ENCODE peak calls at places on chromosome 15, in five cellular contexts. P, K, W, E and C are unnamed samples.

GRCh38 chr15:77013786-77014136 is 18.8 kb downstream of the PSTPIP1 start:
- ATAC-seq in E (peak), W (no peak), K (peak), P (peak), C (peak)

GRCh38 chr15:89766357-89767311 is 9.5 kb upstream of the MESP2 start:
- ATAC-seq in E (no peak), K (no peak), W (no peak), P (no peak), C (no peak)

GRCh38 chr15:29309139-29309538 is 39.5 kb upstream of the NSMCE3 start:
- ATAC-seq in W (no peak), E (no peak), K (no peak), P (no peak), C (no peak)

GRCh38 chr15:85780586-85780985 is 14.1 kb downstream of the KLHL25 start:
- ATAC-seq in E (no peak), K (no peak), W (no peak), P (no peak), C (no peak)

GRCh38 chr15:80615783-80616391 is 79.2 kb upstream of the ABHD17C start:
- ATAC-seq in K (no peak), P (no peak), E (no peak), W (peak), C (no peak)

GRCh38 chr15:67178569-67179210 is 75.8 kb downstream of the AAGAB start:
- ATAC-seq in P (no peak), W (peak), E (no peak), K (no peak), C (no peak)

GRCh38 chr15:40054056-40054745 is 15.2 kb upstream of the SRP14 start:
- ATAC-seq in E (peak), W (no peak), K (peak), P (peak), C (peak)

GRCh38 chr15:56035166-56035565 is 41.8 kb upstream of the NEDD4 start:
- ATAC-seq in E (no peak), P (no peak), W (no peak), K (no peak), C (no peak)

GRCh38 chr15:65579762-65580161 is 31.2 kb downstream of the INTS14 start:
- ATAC-seq in K (no peak), P (no peak), W (no peak), E (no peak), C (no peak)

GRCh38 chr15:70053006-70053702 is 44.6 kb downstream of the TLE3 start:
- ATAC-seq in E (no peak), P (no peak), W (no peak), K (no peak), C (no peak)

GRCh38 chr15:73575636-73576247 is 57.4 kb downstream of the NPTN start:
- ATAC-seq in W (peak), K (no peak), E (no peak), P (no peak), C (peak)

GRCh38 chr15:94097567-94097966 is 133.8 kb upstream of the MCTP2 start:
- ATAC-seq in E (no peak), P (no peak), W (peak), K (no peak), C (no peak)

GRCh38 chr15:45115312-45115820 is 1.2 kb downstream of the DUOXA2 start:
- ATAC-seq in K (no peak), P (no peak), E (no peak), W (no peak), C (no peak)

GRCh38 chr15:39154136-39154770 is 426.6 kb upstream of the THBS1 start:
- ATAC-seq in W (peak), P (no peak), K (no peak), E (no peak), C (no peak)

GRCh38 chr15:68802373-68802772 is 18.3 kb downstream of the ANP32A start:
- ATAC-seq in P (no peak), K (no peak), W (no peak), E (no peak), C (no peak)

GRCh38 chr15:76885212-76885611 is 19.9 kb downstream of the SCAPER start:
- ATAC-seq in K (no peak), W (no peak), E (no peak), P (no peak), C (no peak)

GRCh38 chr15:74179101-74179841 is 5.8 kb downstream of the ISLR start:
- ATAC-seq in E (no peak), W (peak), P (no peak), K (no peak), C (no peak)

GRCh38 chr15:26744894-26745293 is 28.0 kb downstream of the GABRB3 start:
- ATAC-seq in E (no peak), P (no peak), W (no peak), K (no peak), C (no peak)

GRCh38 chr15:65791335-65792129 is 561 bp downstream of the DENND4A start:
- ATAC-seq in K (no peak), P (peak), W (peak), E (peak), C (peak)

GRCh38 chr15:40925863-40926658 is 3.1 kb upstream of the DLL4 start:
- ATAC-seq in W (no peak), K (no peak), P (peak), E (peak), C (peak)

GRCh38 chr15:37764733-37765191 is 169.7 kb upstream of the TMCO5A start:
- ATAC-seq in K (peak), W (no peak), E (no peak), P (peak), C (peak)

GRCh38 chr15:96889734-96890480 is 559.4 kb downstream of the NR2F2 start:
- ATAC-seq in K (no peak), E (no peak), W (no peak), P (no peak), C (no peak)

GRCh38 chr15:57656434-57656833 is 50.1 kb upstream of the POLR2M start:
- ATAC-seq in P (no peak), E (no peak), W (no peak), K (no peak), C (no peak)

GRCh38 chr15:45180201-45180600 is 7.6 kb downstream of the SHF start:
- ATAC-seq in E (no peak), K (peak), W (no peak), P (peak), C (peak)

GRCh38 chr15:83305696-83306291 is 21.3 kb upstream of the BNC1 start:
- ATAC-seq in P (no peak), E (no peak), K (no peak), W (no peak), C (no peak)

GRCh38 chr15:57923311-57923710 is 142.2 kb downstream of the ALDH1A2 start:
- ATAC-seq in K (no peak), E (no peak), P (no peak), W (peak), C (no peak)

GRCh38 chr15:38163651-38164050 is 89.0 kb upstream of the SPRED1 start:
- ATAC-seq in K (no peak), E (no peak), P (no peak), W (no peak), C (no peak)